ENCODE peak calls at places on chromosome X, in six cellular contexts. One of them, this sample, is unnamed.

GRCh38 chrX:133537142-133537541 is 121.9 kb upstream of the GPC4 start:
- DNase-seq in K562: no peak
- DNase-seq in HepG2: no peak
- DNase-seq in GM12878: no peak
- DNase-seq in GM12892: no peak
- DNase-seq in H1: no peak
- DNase-seq in this sample: no peak

GRCh38 chrX:147848009-147848408 is 63.7 kb upstream of the FMR1 start:
- DNase-seq in K562: no peak
- DNase-seq in HepG2: no peak
- DNase-seq in GM12878: no peak
- DNase-seq in GM12892: no peak
- DNase-seq in H1: no peak
- DNase-seq in this sample: no peak

GRCh38 chrX:39975094-39975865 is 122.5 kb downstream of the BCOR start:
- DNase-seq in K562: no peak
- DNase-seq in HepG2: peak; percentile 74
- DNase-seq in GM12878: no peak
- DNase-seq in GM12892: no peak
- DNase-seq in H1: no peak
- DNase-seq in this sample: no peak

GRCh38 chrX:87409113-87409841 is 108.3 kb upstream of the KLHL4 start:
- DNase-seq in K562: peak; percentile 48
- DNase-seq in HepG2: peak; percentile 15
- DNase-seq in GM12878: no peak
- DNase-seq in GM12892: no peak
- DNase-seq in H1: no peak
- DNase-seq in this sample: no peak

GRCh38 chrX:118251251-118251650 is 94.7 kb upstream of the WDR44 start:
- DNase-seq in K562: no peak
- DNase-seq in HepG2: no peak
- DNase-seq in GM12878: no peak
- DNase-seq in GM12892: no peak
- DNase-seq in H1: no peak
- DNase-seq in this sample: no peak

GRCh38 chrX:19569930-19570329 is 54.6 kb upstream of the MAP3K15 start:
- DNase-seq in K562: no peak
- DNase-seq in HepG2: no peak
- DNase-seq in GM12878: no peak
- DNase-seq in GM12892: no peak
- DNase-seq in H1: no peak
- DNase-seq in this sample: no peak

GRCh38 chrX:136779346-136779781 is 1.4 kb downstream of the ARHGEF6 start:
- DNase-seq in K562: no peak
- DNase-seq in HepG2: no peak
- DNase-seq in GM12878: peak; percentile 32
- DNase-seq in GM12892: no peak
- DNase-seq in H1: no peak
- DNase-seq in this sample: no peak

GRCh38 chrX:40663880-40664630 is 16.7 kb upstream of the CXorf38 start:
- DNase-seq in K562: peak; percentile 9
- DNase-seq in HepG2: no peak
- DNase-seq in GM12878: no peak
- DNase-seq in GM12892: no peak
- DNase-seq in H1: no peak
- DNase-seq in this sample: no peak

GRCh38 chrX:47854474-47854873 is 17.8 kb downstream of the ZNF81 start:
- DNase-seq in K562: no peak
- DNase-seq in HepG2: no peak
- DNase-seq in GM12878: no peak
- DNase-seq in GM12892: no peak
- DNase-seq in H1: no peak
- DNase-seq in this sample: no peak

GRCh38 chrX:1853916-1854315 is 239.1 kb downstream of the ASMT start:
- DNase-seq in K562: no peak
- DNase-seq in HepG2: no peak
- DNase-seq in GM12878: no peak
- DNase-seq in GM12892: no peak
- DNase-seq in H1: no peak
- DNase-seq in this sample: no peak

GRCh38 chrX:11474576-11474975 is 181.4 kb downstream of the AMELX start:
- DNase-seq in K562: no peak
- DNase-seq in HepG2: no peak
- DNase-seq in GM12878: no peak
- DNase-seq in GM12892: no peak
- DNase-seq in H1: no peak
- DNase-seq in this sample: no peak

GRCh38 chrX:118115948-118116307 is 682 bp downstream of the KLHL13 start:
- DNase-seq in K562: no peak
- DNase-seq in HepG2: no peak
- DNase-seq in GM12878: no peak
- DNase-seq in GM12892: no peak
- DNase-seq in H1: no peak
- DNase-seq in this sample: no peak

GRCh38 chrX:112734250-112734649 is 54.5 kb upstream of the LHFPL1 start:
- DNase-seq in K562: no peak
- DNase-seq in HepG2: no peak
- DNase-seq in GM12878: no peak
- DNase-seq in GM12892: no peak
- DNase-seq in H1: no peak
- DNase-seq in this sample: no peak

GRCh38 chrX:38664285-38664684 is 102.9 kb downstream of the TSPAN7 start:
- DNase-seq in K562: peak; percentile 33
- DNase-seq in HepG2: peak; percentile 13
- DNase-seq in GM12878: no peak
- DNase-seq in GM12892: no peak
- DNase-seq in H1: no peak
- DNase-seq in this sample: no peak

GRCh38 chrX:123219916-123220315 is 35.8 kb downstream of the GRIA3 start:
- DNase-seq in K562: no peak
- DNase-seq in HepG2: peak; percentile 11
- DNase-seq in GM12878: no peak
- DNase-seq in GM12892: no peak
- DNase-seq in H1: no peak
- DNase-seq in this sample: no peak

GRCh38 chrX:40105791-40106676 is 8.3 kb upstream of the BCOR start:
- DNase-seq in K562: peak; percentile 68
- DNase-seq in HepG2: no peak
- DNase-seq in GM12878: no peak
- DNase-seq in GM12892: peak; percentile 47
- DNase-seq in H1: no peak
- DNase-seq in this sample: no peak

GRCh38 chrX:74535633-74536141 is 78.7 kb downstream of the RLIM start:
- DNase-seq in K562: peak; percentile 12
- DNase-seq in HepG2: peak; percentile 1
- DNase-seq in GM12878: no peak
- DNase-seq in GM12892: peak; percentile 35
- DNase-seq in H1: no peak
- DNase-seq in this sample: no peak

GRCh38 chrX:15911729-15912550 is 57.3 kb upstream of the AP1S2 start:
- DNase-seq in K562: no peak
- DNase-seq in HepG2: no peak
- DNase-seq in GM12878: no peak
- DNase-seq in GM12892: no peak
- DNase-seq in H1: no peak
- DNase-seq in this sample: no peak

GRCh38 chrX:716136-716535 is 85.5 kb downstream of the SHOX start:
- DNase-seq in K562: no peak
- DNase-seq in HepG2: no peak
- DNase-seq in GM12878: no peak
- DNase-seq in GM12892: no peak
- DNase-seq in H1: no peak
- DNase-seq in this sample: no peak

GRCh38 chrX:133415276-133416105 is at the start of gene GPC4:
- DNase-seq in K562: no peak
- DNase-seq in HepG2: no peak
- DNase-seq in GM12878: no peak
- DNase-seq in GM12892: no peak
- DNase-seq in H1: no peak
- DNase-seq in this sample: peak; percentile 9

GRCh38 chrX:79182616-79183015 is 38.1 kb downstream of the GPR174 start:
- DNase-seq in K562: no peak
- DNase-seq in HepG2: no peak
- DNase-seq in GM12878: peak; percentile 84
- DNase-seq in GM12892: no peak
- DNase-seq in H1: no peak
- DNase-seq in this sample: no peak

DNA sequence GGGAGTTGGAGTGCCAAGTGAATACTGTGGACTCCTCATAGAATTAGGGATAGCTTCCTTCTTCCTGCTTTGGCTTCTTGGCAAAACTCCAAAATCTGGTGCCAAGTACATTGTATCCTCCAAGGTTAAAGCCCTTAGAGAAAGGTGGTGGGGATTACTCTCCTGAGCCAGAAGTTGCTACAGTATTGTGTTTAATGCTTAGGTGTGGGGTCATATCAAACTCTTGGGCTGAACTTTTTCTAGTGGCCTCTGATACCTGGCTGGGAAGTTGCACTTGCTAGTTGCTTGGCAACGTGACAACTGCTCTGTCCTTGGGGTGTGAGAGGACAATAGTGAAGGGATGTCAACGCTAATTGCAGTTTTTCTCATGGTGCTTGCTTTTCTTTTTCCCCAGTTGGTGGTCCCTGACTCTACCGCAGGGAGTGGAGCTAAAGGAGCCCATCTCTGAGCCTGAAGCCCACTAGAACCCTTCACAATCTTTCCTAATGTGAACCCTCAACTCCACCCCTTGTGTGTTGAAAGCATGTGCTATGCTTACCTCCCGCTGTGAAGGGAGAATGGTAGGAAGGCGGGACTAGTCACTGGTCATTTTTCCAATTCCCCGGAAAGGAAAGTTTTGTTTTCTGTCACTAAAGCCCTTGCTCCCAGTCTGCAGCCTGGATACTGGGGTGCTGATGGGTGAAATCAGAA is 35.5 kb downstream of the DLG3 start:
- DNase-seq in K562: no peak
- DNase-seq in HepG2: no peak
- DNase-seq in GM12878: no peak
- DNase-seq in GM12892: no peak
- DNase-seq in H1: no peak
- DNase-seq in this sample: no peak
- TF ChIP-seq TAF1 in K562: no peak
- TF ChIP-seq TAF1 in HepG2: no peak
- TF ChIP-seq TAF1 in GM12878: no peak
- TF ChIP-seq TAF1 in GM12892: no peak
- TF ChIP-seq TAF1 in H1: no peak
- TF ChIP-seq TAF1 in this sample: no peak

DNA sequence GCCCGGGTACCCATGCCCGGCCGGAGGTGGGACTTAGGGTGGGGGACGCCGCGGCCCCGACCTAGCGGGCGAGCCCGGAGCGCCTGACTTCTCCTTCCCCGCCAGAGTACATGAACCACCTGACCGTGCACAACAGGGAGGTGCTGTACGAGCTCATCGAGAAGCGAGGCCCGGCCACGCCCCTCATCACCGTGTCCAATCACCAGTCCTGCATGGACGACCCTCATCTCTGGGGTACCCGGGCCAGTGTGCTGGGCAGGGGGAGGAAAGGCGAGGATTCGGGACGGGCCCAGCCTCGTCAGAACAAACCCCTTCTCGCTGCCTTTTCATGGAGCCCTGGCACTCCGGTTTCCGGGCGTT is 622 bp downstream of the TAFAZZIN start:
- DNase-seq in K562: peak; percentile 62
- DNase-seq in HepG2: peak; percentile 45
- DNase-seq in GM12878: no peak
- DNase-seq in GM12892: peak; percentile 53
- DNase-seq in H1: no peak
- DNase-seq in this sample: peak; percentile 70
- TF ChIP-seq POLR2A in K562: no peak
- TF ChIP-seq POLR2A in HepG2: peak; percentile 68
- TF ChIP-seq POLR2A in GM12878: peak; percentile 55
- TF ChIP-seq POLR2A in GM12892: no peak
- TF ChIP-seq POLR2A in H1: no peak
- TF ChIP-seq POLR2A in this sample: no peak

GRCh38 chrX:130944230-130944629 is 41.2 kb upstream of the ENOX2 start:
- DNase-seq in K562: no peak
- DNase-seq in HepG2: no peak
- DNase-seq in GM12878: no peak
- DNase-seq in GM12892: no peak
- DNase-seq in H1: no peak
- DNase-seq in this sample: no peak
- TF ChIP-seq TAF1 in K562: no peak
- TF ChIP-seq TAF1 in HepG2: no peak
- TF ChIP-seq TAF1 in GM12878: no peak
- TF ChIP-seq TAF1 in GM12892: no peak
- TF ChIP-seq TAF1 in H1: no peak
- TF ChIP-seq TAF1 in this sample: no peak

GRCh38 chrX:107677501-107677901 is 49.2 kb downstream of the PRPS1 start:
- DNase-seq in K562: no peak
- DNase-seq in HepG2: no peak
- DNase-seq in GM12878: no peak
- DNase-seq in GM12892: no peak
- DNase-seq in H1: no peak
- DNase-seq in this sample: no peak

GRCh38 chrX:107675823-107676555 is 47.7 kb downstream of the PRPS1 start:
- DNase-seq in K562: no peak
- DNase-seq in HepG2: no peak
- DNase-seq in GM12878: no peak
- DNase-seq in GM12892: no peak
- DNase-seq in H1: no peak
- DNase-seq in this sample: no peak

GRCh38 chrX:107677909-107678308 is 49.6 kb downstream of the PRPS1 start:
- DNase-seq in K562: no peak
- DNase-seq in HepG2: no peak
- DNase-seq in GM12878: no peak
- DNase-seq in GM12892: no peak
- DNase-seq in H1: no peak
- DNase-seq in this sample: no peak

GRCh38 chrX:107676559-107677378 is 48.5 kb downstream of the PRPS1 start:
- DNase-seq in K562: peak; percentile 66
- DNase-seq in HepG2: no peak
- DNase-seq in GM12878: no peak
- DNase-seq in GM12892: no peak
- DNase-seq in H1: no peak
- DNase-seq in this sample: no peak

DNA sequence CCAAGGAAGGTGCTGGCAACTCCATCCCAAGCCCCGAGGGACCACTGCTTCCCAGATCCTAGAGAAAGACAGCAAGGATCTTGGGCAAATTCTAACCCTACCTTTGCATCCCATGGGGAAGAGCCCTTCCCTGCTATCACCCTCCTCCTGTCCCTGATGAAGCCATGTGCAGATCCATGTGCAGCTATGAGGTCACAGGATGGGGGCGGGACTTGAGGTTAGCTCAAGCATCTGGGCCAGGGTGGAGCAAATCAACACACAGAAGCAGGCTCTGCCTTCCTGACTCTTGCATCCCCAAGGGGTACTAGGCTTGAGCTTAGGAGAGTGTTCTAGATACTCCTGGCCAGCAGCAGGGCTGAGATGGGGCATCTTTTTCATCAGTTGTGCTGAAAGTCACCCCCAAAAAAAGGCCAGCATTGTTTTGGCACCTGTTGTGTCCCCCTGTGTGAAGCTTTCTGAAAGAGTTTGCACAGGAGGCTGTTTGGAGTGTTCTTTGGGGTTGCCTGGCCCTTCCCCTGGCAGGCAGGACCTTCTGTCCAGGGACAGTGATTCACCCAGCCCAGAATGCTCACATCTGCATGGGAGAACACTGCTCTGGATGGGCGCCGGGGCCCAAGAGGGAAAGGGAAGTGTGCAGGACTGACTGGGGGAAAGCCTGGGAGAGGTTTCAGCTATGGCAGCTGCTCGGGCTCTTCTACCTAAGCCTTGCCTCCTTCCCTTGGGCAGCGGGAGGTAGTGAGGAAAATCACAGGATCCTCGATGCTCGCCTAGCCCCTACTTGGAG is 50.8 kb downstream of the PRPS1 start:
- DNase-seq in K562: peak; percentile 20
- DNase-seq in HepG2: no peak
- DNase-seq in GM12878: no peak
- DNase-seq in GM12892: no peak
- DNase-seq in H1: no peak
- DNase-seq in this sample: no peak
- TF ChIP-seq POLR2A in K562: no peak
- TF ChIP-seq POLR2A in HepG2: no peak
- TF ChIP-seq POLR2A in GM12878: no peak
- TF ChIP-seq POLR2A in GM12892: no peak
- TF ChIP-seq POLR2A in H1: no peak
- TF ChIP-seq POLR2A in this sample: no peak

This sample was measured in GM12891.